ENCODE peak calls at places on chromosome 16, in four cellular contexts. V is GM23338, D is tibial nerve, C is fibroblast of pulmonary artery. E is an unnamed sample.

GRCh38 chr16:28990375-28991040 is 5.7 kb downstream of the LAT start:
- DNase-seq in V (no peak), D (no peak), C (no peak), E (no peak)

GRCh38 chr16:30368122-30368791 is 2.0 kb downstream of the TBC1D10B start:
- DNase-seq in V (no peak), D (no peak), C (peak; percentile 61), E (peak; percentile 62)

GRCh38 chr16:3602320-3602653 is 9.1 kb downstream of the SLX4 start:
- DNase-seq in V (no peak), D (no peak), C (no peak), E (no peak)

GRCh38 chr16:10599626-10600025 is 19.2 kb upstream of the EMP2 start:
- DNase-seq in V (no peak), D (no peak), C (no peak), E (no peak)

GRCh38 chr16:12002447-12003006 is 26.0 kb downstream of the SNX29 start:
- DNase-seq in V (no peak), D (no peak), C (peak; percentile 94), E (peak; percentile 21)

GRCh38 chr16:19972111-19972510 is 87.5 kb upstream of the GPRC5B start:
- DNase-seq in V (no peak), D (no peak), C (no peak), E (no peak)

GRCh38 chr16:57667526-57668258 is 414 bp upstream of the ADGRG3 start:
- DNase-seq in V (peak; percentile 63), D (no peak), C (no peak), E (peak; percentile 76)

GRCh38 chr16:13084331-13084730 is 182.9 kb downstream of the SHISA9 start:
- DNase-seq in V (no peak), D (no peak), C (no peak), E (no peak)

GRCh38 chr16:85348921-85349334 is 236.7 kb upstream of the CIBAR2 start:
- DNase-seq in V (no peak), D (no peak), C (no peak), E (no peak)

GRCh38 chr16:2933701-2934100 is 22.0 kb downstream of the FLYWCH1 start:
- DNase-seq in V (no peak), D (no peak), C (no peak), E (no peak)

GRCh38 chr16:3431779-3432219 is 11.5 kb downstream of the ZNF597 start:
- DNase-seq in V (no peak), D (peak; percentile 4), C (peak; percentile 22), E (no peak)

GRCh38 chr16:77589071-77589755 is 133.1 kb upstream of the NUDT7 start:
- DNase-seq in V (no peak), D (no peak), C (no peak), E (no peak)

GRCh38 chr16:86362155-86362849 is 148.0 kb upstream of the FOXF1 start:
- DNase-seq in V (peak; percentile 57), D (no peak), C (no peak), E (peak; percentile 21)

GRCh38 chr16:66399930-66400329 is 27.2 kb upstream of the BEAN1 start:
- DNase-seq in V (no peak), D (no peak), C (peak; percentile 83), E (no peak)

GRCh38 chr16:17416461-17417221 is 54.1 kb downstream of the XYLT1 start:
- DNase-seq in V (peak; percentile 78), D (peak; percentile 37), C (peak; percentile 9), E (no peak)

GRCh38 chr16:4702466-4702808 is 9.1 kb downstream of the NUDT16L1 start:
- DNase-seq in V (no peak), D (no peak), C (no peak), E (no peak)

GRCh38 chr16:24853169-24853824 is 7.5 kb downstream of the SLC5A11 start:
- DNase-seq in V (no peak), D (no peak), C (no peak), E (peak; percentile 32)

GRCh38 chr16:85838381-85838780 is 38.9 kb downstream of the COX4I1 start:
- DNase-seq in V (no peak), D (no peak), C (no peak), E (no peak)

GRCh38 chr16:74601131-74601871 is 5.6 kb downstream of the GLG1 start:
- DNase-seq in V (no peak), D (no peak), C (no peak), E (no peak)

GRCh38 chr16:10961231-10961630 is 16.9 kb downstream of the CLEC16A start:
- DNase-seq in V (no peak), D (no peak), C (peak; percentile 71), E (peak; percentile 32)

GRCh38 chr16:17347624-17348023 is 123.1 kb downstream of the XYLT1 start:
- DNase-seq in V (no peak), D (no peak), C (no peak), E (no peak)

GRCh38 chr16:53922067-53922804 is 218.3 kb downstream of the FTO start:
- DNase-seq in V (no peak), D (no peak), C (no peak), E (no peak)

GRCh38 chr16:600781-601180 is 10.9 kb downstream of the RAB40C start:
- DNase-seq in V (peak; percentile 69), D (no peak), C (peak; percentile 21), E (no peak)

GRCh38 chr16:4309102-4309832 is 6.6 kb upstream of the GLIS2 start:
- DNase-seq in V (no peak), D (no peak), C (no peak), E (no peak)

GRCh38 chr16:2048116-2048543 is 345 bp downstream of the TSC2 start:
- DNase-seq in V (no peak), D (no peak), C (peak; percentile 7), E (no peak)

GRCh38 chr16:85238233-85238647 is 126.0 kb upstream of the CIBAR2 start:
- DNase-seq in V (peak; percentile 80), D (peak; percentile 86), C (peak; percentile 91), E (no peak)

GRCh38 chr16:50301626-50302471 is 35.5 kb downstream of the ADCY7 start:
- DNase-seq in V (no peak), D (no peak), C (peak; percentile 55), E (peak; percentile 52)

GRCh38 chr16:84341533-84342295 is 26.6 kb upstream of the ATP2C2 start:
- DNase-seq in V (no peak), D (no peak), C (no peak), E (no peak)

GRCh38 chr16:52569296-52569695 is 22.4 kb upstream of the TOX3 start:
- DNase-seq in V (no peak), D (no peak), C (no peak), E (no peak)

GRCh38 chr16:58187657-58188430 is 10.1 kb downstream of the CSNK2A2 start:
- DNase-seq in V (no peak), D (no peak), C (no peak), E (no peak)

GRCh38 chr16:29871822-29872546 is 9.0 kb upstream of the CDIPT start:
- DNase-seq in V (no peak), D (no peak), C (no peak), E (no peak)

GRCh38 chr16:2365895-2366294 is 25.4 kb upstream of the ABCA3 start:
- DNase-seq in V (no peak), D (no peak), C (peak; percentile 64), E (no peak)

GRCh38 chr16:11994187-11995119 is 17.9 kb downstream of the SNX29 start:
- DNase-seq in V (no peak), D (peak; percentile 30), C (no peak), E (no peak)

DNA sequence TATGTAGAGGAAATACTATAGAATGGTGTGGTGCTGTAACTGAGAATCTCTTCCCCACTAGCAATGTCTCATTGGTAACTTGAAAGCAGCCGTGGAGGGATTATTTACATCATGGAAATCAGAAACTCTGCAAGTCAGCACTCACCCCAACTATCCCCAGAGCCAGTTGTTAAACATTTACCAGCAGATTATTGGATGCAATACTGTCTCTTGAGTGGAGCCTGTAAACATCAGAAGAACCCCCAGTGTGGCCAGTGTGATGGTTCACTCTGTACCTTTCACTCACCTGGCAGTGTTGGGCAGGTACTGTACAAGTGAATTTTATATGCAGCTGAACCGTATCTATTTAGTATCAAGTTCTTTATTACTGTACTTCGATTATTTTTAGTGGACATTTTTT is 299.8 kb upstream of the SALL1 start:
- DNase-seq in V (no peak), D (no peak), C (no peak), E (no peak)
- TF ChIP-seq CTCF in V (no peak), D (no peak), C (no peak), E (no peak)

DNA sequence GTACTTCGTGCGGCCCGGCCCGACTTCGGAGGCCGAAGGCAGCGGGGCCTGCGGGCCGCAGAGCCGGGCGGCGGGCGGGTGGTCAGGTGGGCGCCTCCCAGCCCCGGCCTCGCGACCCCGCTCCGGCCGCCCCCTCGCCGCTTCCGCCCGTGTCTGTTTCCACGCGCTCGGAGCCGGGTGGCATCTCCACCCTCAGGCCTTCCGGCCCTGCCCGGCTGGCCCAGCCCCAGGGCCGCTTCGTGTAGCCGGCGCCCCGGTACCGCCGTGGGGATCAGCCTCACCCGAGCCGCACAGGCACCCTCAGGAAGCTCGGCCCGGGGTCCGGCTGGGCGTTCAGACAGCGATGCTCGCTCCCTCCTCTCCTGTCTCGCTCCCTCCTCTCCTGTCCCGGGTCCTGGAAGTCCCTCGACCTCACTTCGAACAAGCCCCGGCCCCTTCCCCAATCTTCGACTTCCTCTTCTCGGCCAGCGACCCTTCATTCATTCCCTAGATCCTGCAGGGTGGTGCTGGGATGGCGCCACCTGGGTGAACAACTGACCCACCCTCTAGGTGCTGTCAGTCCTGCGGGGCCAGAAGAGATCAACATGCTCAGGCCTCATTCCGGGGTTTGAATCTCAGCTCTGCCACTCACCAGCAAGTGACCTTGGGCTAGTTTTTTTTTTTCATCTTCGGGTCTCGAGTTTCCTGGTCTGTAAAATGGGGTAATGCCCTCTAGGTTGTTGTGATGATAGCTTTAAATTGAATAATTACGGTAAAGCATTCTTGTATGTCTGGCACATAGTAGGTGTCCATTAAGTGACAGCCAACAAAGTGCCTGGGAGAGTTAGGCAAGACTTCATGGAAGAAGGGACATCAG is 611 bp downstream of the VPS4A start:
- DNase-seq in V (peak; percentile 75), D (no peak), C (peak; percentile 13), E (peak; percentile 43)
- TF ChIP-seq CTCF in V (peak; percentile 60), D (no peak), C (no peak), E (no peak)

GRCh38 chr16:80577485-80578280 is 36.9 kb downstream of the DYNLRB2 start:
- DNase-seq in V (no peak), D (no peak), C (no peak), E (no peak)

GRCh38 chr16:80583466-80583865 is 42.7 kb downstream of the DYNLRB2 start:
- DNase-seq in V (no peak), D (no peak), C (peak; percentile 42), E (peak; percentile 71)

GRCh38 chr16:80576343-80576912 is 35.6 kb downstream of the DYNLRB2 start:
- DNase-seq in V (no peak), D (no peak), C (no peak), E (no peak)

GRCh38 chr16:80585764-80586163 is 45.0 kb downstream of the DYNLRB2 start:
- DNase-seq in V (no peak), D (no peak), C (no peak), E (no peak)

GRCh38 chr16:80580109-80580832 is 39.5 kb downstream of the DYNLRB2 start:
- DNase-seq in V (peak; percentile 9), D (no peak), C (peak; percentile 22), E (no peak)
- TF ChIP-seq CTCF in V (peak; percentile 32), D (no peak), C (no peak), E (no peak)

GRCh38 chr16:59249049-59249448 is 514.9 kb upstream of the GOT2 start:
- DNase-seq in V (peak; percentile 59), D (no peak), C (no peak), E (no peak)
- TF ChIP-seq CTCF in V (peak; percentile 86), D (no peak), C (no peak), E (no peak)

E was measured in MCF 10A.